ENCODE peak calls at places on chromosomes 4 and X, in five cellular contexts. S, R, G, Y and N are unnamed samples.

GRCh38 chrX:29870608-29871007 is 344.8 kb upstream of the MAGEB2 start:
- DNase-seq in S (no peak), R (no peak), G (no peak), Y (no peak), N (no peak)

GRCh38 chr4:24330198-24330972 is 254.0 kb downstream of the DHX15 start:
- DNase-seq in S (no peak), R (no peak), G (no peak), Y (no peak), N (no peak)

GRCh38 chr4:43048570-43048969 is 156.1 kb downstream of the GRXCR1 start:
- DNase-seq in S (no peak), R (no peak), G (no peak), Y (no peak), N (no peak)

GRCh38 chrX:125205084-125205917 is 114.4 kb upstream of the TEX13C start:
- DNase-seq in S (peak), R (peak), G (peak), Y (peak), N (no peak)

GRCh38 chrX:21373637-21374162 is 518 bp upstream of the CNKSR2 start:
- DNase-seq in S (no peak), R (peak), G (peak), Y (no peak), N (no peak)

GRCh38 chrX:33001107-33001506 is 210.2 kb downstream of the DMD start:
- DNase-seq in S (no peak), R (no peak), G (no peak), Y (no peak), N (no peak)

GRCh38 chrX:101595739-101596419 is 21.9 kb downstream of the ARMCX6 start:
- DNase-seq in S (peak), R (peak), G (no peak), Y (no peak), N (no peak)

GRCh38 chr4:169267070-169267469 is 3.7 kb downstream of the SH3RF1 start:
- DNase-seq in S (no peak), R (no peak), G (no peak), Y (no peak), N (no peak)

GRCh38 chr4:10482913-10483312 is 25.7 kb upstream of the ZNF518B start:
- DNase-seq in S (no peak), R (no peak), G (no peak), Y (no peak), N (no peak)

GRCh38 chr4:169131556-169132208 is 121.6 kb upstream of the CBR4 start:
- DNase-seq in S (no peak), R (no peak), G (no peak), Y (no peak), N (no peak)

GRCh38 chr4:54658321-54659093 is 750 bp downstream of the KIT start:
- DNase-seq in S (peak), R (peak), G (peak), Y (no peak), N (no peak)

GRCh38 chr4:55754754-55755350 is 64.7 kb upstream of the EXOC1L start:
- DNase-seq in S (peak), R (no peak), G (no peak), Y (no peak), N (no peak)

GRCh38 chrX:153494541-153495361 is at the start of gene BGN:
- DNase-seq in S (peak), R (peak), G (no peak), Y (no peak), N (no peak)

GRCh38 chr4:86831262-86832090 is 17.7 kb downstream of the SLC10A6 start:
- DNase-seq in S (peak), R (no peak), G (no peak), Y (no peak), N (no peak)

GRCh38 chrX:112587194-112587593 is 92.5 kb downstream of the LHFPL1 start:
- DNase-seq in S (no peak), R (no peak), G (no peak), Y (no peak), N (no peak)

GRCh38 chrX:83771664-83772063 is 89.3 kb upstream of the CYLC1 start:
- DNase-seq in S (no peak), R (peak), G (no peak), Y (no peak), N (no peak)
- TF ChIP-seq CTCF in S (no peak), R (no peak), G (no peak), Y (no peak), N (no peak)

DNA sequence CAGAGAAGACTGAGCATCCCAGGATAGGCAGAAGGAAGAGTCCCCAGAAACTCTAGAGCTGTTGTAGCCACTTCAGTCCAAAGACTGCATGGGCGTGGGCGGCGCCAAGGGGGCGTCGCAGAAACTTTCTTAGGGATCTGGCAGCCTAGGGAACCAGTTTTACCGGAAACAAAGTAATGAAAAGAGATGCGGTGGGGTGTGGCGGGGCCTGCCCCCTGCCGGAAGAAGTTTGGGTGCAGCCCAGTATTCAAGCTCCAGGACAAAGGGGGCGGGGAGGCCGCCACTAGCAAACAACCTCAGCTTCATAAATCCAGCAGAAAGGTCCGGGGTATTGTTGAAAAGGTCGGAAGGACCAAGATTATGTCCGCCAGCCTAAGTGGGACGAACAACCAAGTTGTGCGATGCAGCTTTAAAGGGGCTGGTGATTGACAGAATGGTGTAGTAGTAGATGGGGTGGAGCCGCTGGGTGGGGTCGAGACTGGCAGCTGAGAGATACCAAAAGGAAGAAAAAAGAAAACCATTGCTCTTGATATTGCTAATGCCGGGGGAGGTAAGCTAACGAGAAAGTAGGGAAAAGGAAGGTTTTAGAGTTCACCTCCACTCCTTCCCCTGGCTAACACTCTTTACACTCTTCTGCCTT is 190.5 kb downstream of the RRAGB start:
- DNase-seq in S (peak), R (peak), G (peak), Y (peak), N (no peak)
- TF ChIP-seq CTCF in S (peak), R (peak), G (peak), Y (peak), N (peak)

DNA sequence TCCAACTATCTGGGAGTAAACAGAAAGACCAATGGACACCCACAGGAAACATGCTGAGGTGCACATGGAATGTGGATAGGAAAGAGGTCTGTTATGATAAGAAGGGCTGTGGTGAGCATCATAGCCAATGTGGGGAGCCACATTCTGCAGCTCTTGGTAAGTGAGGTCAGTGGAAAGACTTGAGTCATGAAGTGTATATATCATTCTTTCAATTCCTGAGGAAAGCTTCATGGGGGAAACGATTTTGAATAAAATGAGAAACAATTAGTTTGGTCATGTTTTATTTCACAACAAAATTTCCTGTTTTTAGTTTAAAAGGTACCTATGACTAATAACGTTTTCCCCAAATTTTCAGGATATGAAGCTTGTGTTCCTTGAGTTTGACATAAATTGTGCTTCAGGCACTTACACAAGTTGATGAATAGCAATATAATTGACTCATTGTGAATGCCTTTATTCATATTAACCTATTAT is 41.4 kb upstream of the RASSF6 start:
- DNase-seq in S (peak), R (no peak), G (no peak), Y (no peak), N (no peak)
- TF ChIP-seq CTCF in S (no peak), R (no peak), G (no peak), Y (no peak), N (no peak)

DNA sequence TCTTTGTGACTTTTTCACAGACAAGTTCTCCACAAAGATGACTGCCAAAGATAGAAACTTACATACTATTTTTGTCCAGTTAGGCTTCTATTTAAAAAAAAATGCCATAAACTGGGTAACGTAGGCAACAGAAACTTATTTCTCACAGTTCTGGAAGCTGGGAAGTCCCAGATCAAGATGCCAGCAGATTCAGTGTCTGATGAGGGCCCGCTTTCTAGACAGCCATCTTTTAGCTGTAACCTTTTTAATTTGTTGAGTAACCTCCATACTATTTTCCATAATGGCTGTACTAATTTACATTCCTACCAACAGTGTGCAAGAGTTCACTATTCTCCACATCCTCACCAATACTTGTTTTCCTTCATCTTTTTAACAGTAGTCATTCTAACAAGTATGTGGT is 55.5 kb downstream of the ARHGEF38 start:
- DNase-seq in S (no peak), R (no peak), G (no peak), Y (no peak), N (no peak)
- TF ChIP-seq CTCF in S (no peak), R (no peak), G (no peak), Y (no peak), N (no peak)

DNA sequence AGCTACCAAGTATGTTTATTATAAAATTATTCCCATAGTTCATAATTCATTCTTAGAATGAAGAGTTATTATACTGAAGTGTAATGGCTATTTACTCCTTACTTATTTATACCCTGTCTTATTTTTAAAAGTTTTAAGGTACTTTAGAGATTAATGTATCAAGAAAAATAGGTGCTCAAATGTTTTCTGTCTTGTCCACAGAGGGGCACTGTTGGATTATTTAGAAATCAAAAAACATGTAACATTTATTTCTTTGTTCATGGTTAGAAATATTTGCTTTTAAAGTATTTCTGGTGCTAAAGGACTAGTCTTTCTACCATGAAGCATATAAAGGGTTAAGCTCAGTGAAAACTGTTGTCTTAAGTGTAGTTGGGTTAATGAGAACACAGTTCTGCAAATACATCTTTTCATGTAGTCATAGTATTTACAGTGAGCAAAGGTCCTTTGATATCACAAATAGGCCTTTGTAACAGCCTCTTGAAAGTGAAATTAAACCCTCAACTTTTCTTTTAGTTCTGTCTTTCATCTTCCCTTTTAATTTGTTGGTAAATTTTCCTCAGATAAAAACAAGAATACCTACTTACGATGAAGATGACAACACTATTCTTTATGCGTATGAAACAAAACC is 7.7 kb downstream of the SCML1 start:
- DNase-seq in S (peak), R (no peak), G (no peak), Y (no peak), N (no peak)
- TF ChIP-seq CTCF in S (peak), R (no peak), G (no peak), Y (no peak), N (peak)

GRCh38 chr4:48205092-48205491 is 64.5 kb downstream of the TEC start:
- DNase-seq in S (peak), R (no peak), G (no peak), Y (no peak), N (no peak)
- TF ChIP-seq CTCF in S (no peak), R (no peak), G (no peak), Y (no peak), N (no peak)

GRCh38 chr4:111934294-111934693 is 211.0 kb upstream of the FAM241A start:
- DNase-seq in S (no peak), R (no peak), G (no peak), Y (no peak), N (no peak)

GRCh38 chr4:111941957-111942356 is 203.3 kb upstream of the FAM241A start:
- DNase-seq in S (no peak), R (no peak), G (no peak), Y (no peak), N (no peak)

GRCh38 chr4:111933703-111934102 is 211.6 kb upstream of the FAM241A start:
- DNase-seq in S (no peak), R (no peak), G (no peak), Y (no peak), N (no peak)

GRCh38 chr4:111937368-111937767 is 207.9 kb upstream of the FAM241A start:
- DNase-seq in S (peak), R (no peak), G (no peak), Y (no peak), N (no peak)
- TF ChIP-seq CTCF in S (peak), R (no peak), G (no peak), Y (no peak), N (peak)